ENCODE peak calls at places on chromosomes 7 and 10, in five cellular contexts. X is astrocyte of the spinal cord, Q is AG10803, F is progenitor cell of endocrine pancreas, A is B cell. N is an unnamed sample.

GRCh38 chr10:93074137-93074596 is 474 bp downstream of the CYP26A1 start:
- DNase-seq in X (no peak), Q (no peak), F (no peak), A (peak), N (no peak)

GRCh38 chr10:3786295-3786981 is 1.4 kb upstream of the KLF6 start:
- DNase-seq in X (peak), Q (peak), F (no peak), A (no peak), N (no peak)

GRCh38 chr7:46363688-46364087 is 442.6 kb upstream of the IGFBP3 start:
- DNase-seq in X (no peak), Q (no peak), F (no peak), A (no peak), N (no peak)

GRCh38 chr7:149334930-149335329 is 72.9 kb downstream of the ZNF783 start:
- DNase-seq in X (no peak), Q (peak), F (no peak), A (no peak), N (no peak)

GRCh38 chr10:683448-684071 is 5.9 kb downstream of the DIP2C start:
- DNase-seq in X (peak), Q (peak), F (no peak), A (no peak), N (peak)

GRCh38 chr7:101168412-101169049 is 3.2 kb upstream of the VGF start:
- DNase-seq in X (no peak), Q (no peak), F (no peak), A (no peak), N (no peak)

GRCh38 chr7:27171636-27172387 is 2.3 kb downstream of the HOXA10 start:
- DNase-seq in X (no peak), Q (no peak), F (no peak), A (peak), N (no peak)

GRCh38 chr7:110698576-110698975 is 392.4 kb upstream of the LRRN3 start:
- DNase-seq in X (no peak), Q (no peak), F (no peak), A (no peak), N (no peak)

GRCh38 chr10:68208424-68209042 is 23.4 kb downstream of the ATOH7 start:
- DNase-seq in X (peak), Q (peak), F (peak), A (peak), N (peak)

GRCh38 chr7:129427646-129428045 is 6.6 kb upstream of the STRIP2 start:
- DNase-seq in X (no peak), Q (no peak), F (no peak), A (no peak), N (no peak)

GRCh38 chr7:132519936-132520335 is 56.3 kb downstream of the PLXNA4 start:
- DNase-seq in X (peak), Q (peak), F (no peak), A (no peak), N (no peak)

GRCh38 chr10:1472178-1472577 is 265.1 kb downstream of the ADARB2 start:
- DNase-seq in X (no peak), Q (no peak), F (no peak), A (no peak), N (no peak)

GRCh38 chr10:47027812-47028260 is 116.6 kb downstream of the PTPN20 start:
- DNase-seq in X (no peak), Q (no peak), F (no peak), A (no peak), N (no peak)

GRCh38 chr7:137753067-137753466 is 93.7 kb downstream of the DGKI start:
- DNase-seq in X (no peak), Q (no peak), F (no peak), A (no peak), N (no peak)

GRCh38 chr7:30074422-30075030 is 46.3 kb downstream of the PLEKHA8 start:
- DNase-seq in X (peak), Q (peak), F (no peak), A (peak), N (no peak)

GRCh38 chr7:50711271-50712175 is 71.2 kb downstream of the GRB10 start:
- DNase-seq in X (no peak), Q (peak), F (no peak), A (no peak), N (no peak)

GRCh38 chr7:32025381-32026075 is 44.7 kb downstream of the PDE1C start:
- DNase-seq in X (no peak), Q (no peak), F (no peak), A (no peak), N (no peak)

GRCh38 chr7:136086712-136087111 is 109.6 kb upstream of the MTPN start:
- DNase-seq in X (peak), Q (peak), F (no peak), A (peak), N (peak)

GRCh38 chr10:110847351-110847750 is 24.4 kb upstream of the PDCD4 start:
- DNase-seq in X (no peak), Q (no peak), F (no peak), A (no peak), N (no peak)

GRCh38 chr7:3605222-3605621 is 304.2 kb downstream of the SDK1 start:
- DNase-seq in X (peak), Q (no peak), F (no peak), A (no peak), N (no peak)

GRCh38 chr7:91465595-91466061 is 201.4 kb downstream of the FZD1 start:
- DNase-seq in X (peak), Q (no peak), F (no peak), A (no peak), N (no peak)

GRCh38 chr7:29202651-29203069 is 8.1 kb downstream of the CHN2 start:
- DNase-seq in X (no peak), Q (no peak), F (no peak), A (peak), N (no peak)

GRCh38 chr10:122554576-122554975 is 6.0 kb upstream of the DMBT1 start:
- DNase-seq in X (no peak), Q (no peak), F (no peak), A (no peak), N (no peak)

GRCh38 chr10:132058111-132058745 is 7.5 kb upstream of the JAKMIP3 start:
- DNase-seq in X (no peak), Q (no peak), F (no peak), A (no peak), N (no peak)

GRCh38 chr7:55086413-55087201 is 67.8 kb downstream of the EGFR start:
- DNase-seq in X (peak), Q (peak), F (no peak), A (peak), N (peak)

GRCh38 chr10:118161434-118161833 is 114.7 kb upstream of the RAB11FIP2 start:
- DNase-seq in X (no peak), Q (no peak), F (no peak), A (no peak), N (no peak)

GRCh38 chr10:82396886-82397285 is 521.9 kb downstream of the NRG3 start:
- DNase-seq in X (no peak), Q (no peak), F (no peak), A (no peak), N (no peak)

GRCh38 chr7:136386876-136387275 is 409.7 kb upstream of the MTPN start:
- DNase-seq in X (peak), Q (no peak), F (no peak), A (no peak), N (no peak)

GRCh38 chr10:132371641-132372081 is 25.3 kb upstream of the PWWP2B start:
- DNase-seq in X (no peak), Q (no peak), F (no peak), A (no peak), N (no peak)

GRCh38 chr10:82942572-82943091 is 1067.6 kb downstream of the NRG3 start:
- DNase-seq in X (peak), Q (peak), F (no peak), A (no peak), N (no peak)

GRCh38 chr7:80453699-80454340 is 58.0 kb downstream of the GNAT3 start:
- DNase-seq in X (peak), Q (peak), F (no peak), A (peak), N (peak)

DNA sequence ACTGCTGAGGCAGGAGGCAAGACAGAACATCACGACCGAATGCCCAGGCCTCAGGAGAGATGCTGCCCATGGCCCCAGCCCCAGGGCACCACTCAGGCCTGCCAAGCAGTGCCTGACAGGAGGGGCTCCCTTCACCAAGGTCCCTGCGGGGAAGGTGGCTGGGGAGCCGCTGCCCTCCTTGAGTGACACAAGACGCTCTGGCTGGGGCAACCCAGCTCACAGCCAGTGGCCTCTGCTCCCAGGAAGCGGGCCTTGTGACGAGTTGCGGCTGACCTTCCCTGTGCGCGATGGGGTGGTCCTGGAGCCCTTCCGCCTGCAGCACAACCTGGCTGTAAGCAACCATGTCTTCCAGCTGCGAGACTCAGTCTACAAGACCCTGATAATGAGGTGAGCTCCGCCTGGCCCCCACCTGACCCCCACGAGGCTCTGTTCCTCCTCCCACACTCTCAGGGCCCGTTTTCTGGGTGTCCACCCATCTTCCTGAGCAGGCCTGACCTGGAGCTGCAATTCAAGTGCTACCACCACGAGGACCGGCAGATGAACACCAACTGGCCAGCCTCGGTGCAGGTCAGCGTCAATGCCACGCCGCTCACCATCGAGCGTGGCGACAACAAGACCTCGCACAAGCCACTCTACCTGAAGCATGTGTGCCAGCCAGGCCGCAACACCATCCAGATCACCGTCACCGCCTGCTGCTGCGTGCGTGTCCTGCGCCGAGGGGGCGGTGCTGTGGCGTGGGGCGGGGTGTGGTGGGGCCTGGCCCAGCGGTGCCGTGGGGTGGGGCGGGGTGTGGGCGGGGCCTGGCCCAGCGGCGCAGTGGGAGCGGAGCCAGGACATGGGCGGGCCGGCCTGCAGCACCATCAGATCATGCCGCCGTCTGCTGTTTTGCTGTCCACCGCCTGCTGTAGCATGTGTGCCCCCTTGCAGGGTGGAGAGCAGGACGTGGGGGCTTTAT is 12.8 kb downstream of the ZMIZ2 start:
- DNase-seq in X (no peak), Q (peak), F (no peak), A (no peak), N (no peak)
- TF ChIP-seq CTCF in X (no peak), Q (no peak), F (no peak), A (no peak), N (no peak)

DNA sequence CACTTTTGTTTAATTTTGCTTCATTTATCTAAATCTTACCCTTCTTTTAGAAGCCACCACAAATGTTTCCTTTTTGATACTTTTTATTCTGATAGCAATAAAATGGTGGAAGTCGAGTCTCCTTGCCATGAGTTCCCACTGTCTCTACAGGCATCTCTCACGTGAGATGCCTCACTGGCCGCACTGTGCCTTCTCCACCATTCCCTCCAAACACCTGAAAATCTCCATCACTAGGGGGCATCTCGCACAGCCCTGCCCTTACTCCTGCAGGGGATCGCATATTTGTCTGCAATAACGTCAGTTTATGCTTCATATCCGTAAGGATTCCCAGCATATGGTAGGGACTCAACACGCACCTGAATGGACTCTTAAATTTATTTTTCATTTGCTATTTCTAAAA is 56.3 kb upstream of the NCAPG2 start:
- DNase-seq in X (no peak), Q (no peak), F (no peak), A (no peak), N (no peak)
- TF ChIP-seq CTCF in X (peak), Q (peak), F (peak), A (no peak), N (no peak)

DNA sequence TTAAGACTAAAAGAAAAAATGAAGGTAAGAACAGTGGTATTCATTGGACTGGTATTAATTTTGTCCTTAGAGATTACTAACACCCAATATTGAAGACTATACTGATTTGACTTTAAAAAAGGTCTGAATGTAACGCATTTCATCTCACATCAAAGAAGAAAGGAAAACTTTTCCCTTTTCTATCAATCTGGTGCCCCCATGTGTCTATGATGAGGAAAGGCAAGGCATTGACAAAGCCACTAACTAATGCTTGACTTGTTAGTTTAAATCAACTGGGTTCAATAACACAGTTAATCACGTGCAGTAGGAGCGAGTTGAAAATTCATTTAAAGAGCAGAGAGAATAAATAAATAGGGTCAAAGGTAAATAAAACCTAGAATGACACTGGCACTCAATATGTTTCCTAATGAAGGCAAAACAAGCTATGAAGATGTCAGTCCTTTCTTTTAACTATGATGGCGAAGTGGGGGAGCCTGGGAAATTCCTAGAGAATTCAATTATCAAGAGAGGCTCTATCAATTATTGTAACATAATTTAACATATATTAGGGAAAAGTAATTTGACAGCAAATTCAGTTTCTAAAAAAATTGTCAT is 180.9 kb downstream of the ANK3 start:
- DNase-seq in X (peak), Q (peak), F (no peak), A (peak), N (peak)
- TF ChIP-seq CTCF in X (peak), Q (peak), F (peak), A (peak), N (peak)

DNA sequence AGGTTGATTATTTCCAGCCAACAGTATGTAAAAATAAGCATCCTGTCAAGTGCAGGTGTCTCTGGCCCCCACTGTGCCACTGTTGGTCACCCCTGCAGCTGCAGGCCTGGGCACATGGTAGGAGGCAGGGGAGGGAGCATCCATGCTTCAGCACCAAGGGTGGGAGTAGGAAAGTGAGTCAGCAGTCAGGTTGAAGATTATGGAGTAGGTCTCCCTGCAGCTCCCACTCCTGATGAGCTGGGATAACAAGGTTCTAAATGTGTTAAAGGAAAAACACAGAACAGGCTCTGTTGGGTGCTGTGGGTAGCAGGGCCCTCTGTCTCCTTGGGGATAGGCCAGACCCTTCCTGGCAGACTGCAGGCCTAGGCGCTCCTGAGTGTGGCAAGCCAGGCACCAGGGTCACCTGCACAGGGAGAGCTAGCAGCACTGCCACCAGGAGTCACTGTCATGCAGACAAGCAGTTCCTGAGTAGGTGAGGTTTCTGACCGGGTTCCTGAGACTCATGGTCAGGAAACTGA is 59.3 kb downstream of the NUDCD3 start:
- DNase-seq in X (no peak), Q (no peak), F (no peak), A (peak), N (no peak)
- TF ChIP-seq CTCF in X (peak), Q (no peak), F (no peak), A (no peak), N (no peak)

GRCh38 chr7:520503-521161 is 986 bp upstream of the PDGFA start:
- DNase-seq in X (no peak), Q (no peak), F (no peak), A (peak), N (no peak)
- TF ChIP-seq CTCF in X (peak), Q (no peak), F (no peak), A (no peak), N (no peak)

GRCh38 chr10:125631806-125632205 is 51.2 kb downstream of the TEX36 start:
- DNase-seq in X (no peak), Q (no peak), F (no peak), A (no peak), N (no peak)

GRCh38 chr10:125626671-125627070 is 56.3 kb downstream of the TEX36 start:
- DNase-seq in X (no peak), Q (no peak), F (no peak), A (no peak), N (no peak)

GRCh38 chr10:125627646-125628045 is 55.3 kb downstream of the TEX36 start:
- DNase-seq in X (no peak), Q (no peak), F (no peak), A (no peak), N (no peak)

GRCh38 chr10:125628251-125629049 is 54.5 kb downstream of the TEX36 start:
- DNase-seq in X (no peak), Q (no peak), F (no peak), A (no peak), N (no peak)

DNA sequence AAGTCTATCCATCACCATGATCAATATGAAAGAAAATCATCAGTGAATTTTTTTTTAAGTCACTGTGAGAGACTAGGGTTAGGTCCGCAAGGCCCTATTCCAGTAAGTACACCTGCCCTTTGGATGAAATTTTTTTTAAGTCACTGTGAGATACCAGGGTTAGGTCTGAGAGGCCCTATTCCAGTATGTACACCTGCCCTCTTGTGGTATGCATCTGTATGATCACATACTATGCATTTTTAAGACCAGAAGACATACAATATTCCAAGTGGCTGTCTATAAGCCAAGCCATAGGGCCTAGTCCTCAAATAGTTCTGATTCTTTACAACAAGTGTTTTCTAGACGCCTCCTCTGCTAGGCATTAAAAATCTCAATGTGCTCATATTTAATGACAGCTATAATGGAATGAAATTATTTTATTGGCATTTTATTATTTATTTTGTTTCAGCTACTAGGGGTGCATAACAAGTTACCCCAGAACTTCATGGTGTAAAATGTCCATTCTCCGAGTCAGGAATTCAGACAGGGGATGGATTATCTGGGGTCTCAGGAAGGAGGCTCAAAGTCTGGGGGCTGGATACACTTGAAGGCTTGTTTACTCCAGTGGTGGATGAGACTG is 53.1 kb downstream of the TEX36 start:
- DNase-seq in X (peak), Q (peak), F (no peak), A (no peak), N (no peak)
- TF ChIP-seq CTCF in X (peak), Q (peak), F (peak), A (no peak), N (peak)

GRCh38 chr7:131302876-131303707 is 24.6 kb upstream of the MKLN1 start:
- DNase-seq in X (peak), Q (peak), F (no peak), A (peak), N (no peak)
- TF ChIP-seq CTCF in X (peak), Q (peak), F (peak), A (peak), N (peak)

GRCh38 chr10:90561666-90562065 is 296.2 kb downstream of the HTR7 start:
- DNase-seq in X (no peak), Q (no peak), F (no peak), A (no peak), N (no peak)

GRCh38 chr10:90557385-90557784 is 300.5 kb downstream of the HTR7 start:
- DNase-seq in X (no peak), Q (no peak), F (no peak), A (no peak), N (no peak)

GRCh38 chr10:90560331-90560730 is 297.5 kb downstream of the HTR7 start:
- DNase-seq in X (no peak), Q (no peak), F (no peak), A (no peak), N (no peak)
- TF ChIP-seq CTCF in X (no peak), Q (no peak), F (no peak), A (no peak), N (no peak)